ENCODE peak calls at places on chromosomes 4 and X, in five cellular contexts. One of them, this sample, is unnamed.

GRCh38 chr4:47505666-47506065 is 20.6 kb downstream of the ATP10D start:
- DNase-seq in RCC 7860: no peak
- DNase-seq in non-pigmented ciliary epithelial cell: no peak
- DNase-seq in GM13976: no peak
- DNase-seq in left ventricle myocardium superior: no peak
- DNase-seq in this sample: no peak

GRCh38 chrX:50100188-50100587 is 100.6 kb downstream of the AKAP4 start:
- DNase-seq in RCC 7860: no peak
- DNase-seq in non-pigmented ciliary epithelial cell: no peak
- DNase-seq in GM13976: no peak
- DNase-seq in left ventricle myocardium superior: no peak
- DNase-seq in this sample: no peak

GRCh38 chr4:100174985-100175383 is 15.3 kb downstream of the DDIT4L start:
- DNase-seq in RCC 7860: no peak
- DNase-seq in non-pigmented ciliary epithelial cell: no peak
- DNase-seq in GM13976: no peak
- DNase-seq in left ventricle myocardium superior: no peak
- DNase-seq in this sample: no peak

GRCh38 chrX:154135458-154136229 is 8.4 kb upstream of the OPN1LW start:
- DNase-seq in RCC 7860: peak
- DNase-seq in non-pigmented ciliary epithelial cell: no peak
- DNase-seq in GM13976: no peak
- DNase-seq in left ventricle myocardium superior: no peak
- DNase-seq in this sample: no peak

GRCh38 chr4:37066149-37066548 is 178.4 kb upstream of the NWD2 start:
- DNase-seq in RCC 7860: no peak
- DNase-seq in non-pigmented ciliary epithelial cell: no peak
- DNase-seq in GM13976: no peak
- DNase-seq in left ventricle myocardium superior: no peak
- DNase-seq in this sample: peak

GRCh38 chrX:150680974-150681373 is 12.2 kb upstream of the MTMR1 start:
- DNase-seq in RCC 7860: no peak
- DNase-seq in non-pigmented ciliary epithelial cell: no peak
- DNase-seq in GM13976: no peak
- DNase-seq in left ventricle myocardium superior: no peak
- DNase-seq in this sample: no peak

GRCh38 chrX:1491851-1492349 is 39.2 kb upstream of the ASMTL start:
- DNase-seq in RCC 7860: no peak
- DNase-seq in non-pigmented ciliary epithelial cell: no peak
- DNase-seq in GM13976: peak
- DNase-seq in left ventricle myocardium superior: no peak
- DNase-seq in this sample: no peak

GRCh38 chrX:11770320-11770719 is 12.3 kb downstream of the MSL3 start:
- DNase-seq in RCC 7860: peak
- DNase-seq in non-pigmented ciliary epithelial cell: no peak
- DNase-seq in GM13976: peak
- DNase-seq in left ventricle myocardium superior: no peak
- DNase-seq in this sample: peak

GRCh38 chrX:44003975-44004374 is 30.8 kb upstream of the NDP start:
- DNase-seq in RCC 7860: no peak
- DNase-seq in non-pigmented ciliary epithelial cell: no peak
- DNase-seq in GM13976: no peak
- DNase-seq in left ventricle myocardium superior: no peak
- DNase-seq in this sample: no peak

GRCh38 chr4:11805837-11806236 is 377.1 kb upstream of the HS3ST1 start:
- DNase-seq in RCC 7860: no peak
- DNase-seq in non-pigmented ciliary epithelial cell: peak
- DNase-seq in GM13976: no peak
- DNase-seq in left ventricle myocardium superior: no peak
- DNase-seq in this sample: no peak

GRCh38 chrX:139890991-139891700 is 41.7 kb downstream of the ATP11C start:
- DNase-seq in RCC 7860: peak
- DNase-seq in non-pigmented ciliary epithelial cell: no peak
- DNase-seq in GM13976: no peak
- DNase-seq in left ventricle myocardium superior: no peak
- DNase-seq in this sample: no peak

GRCh38 chr4:93394488-93395185 is 433.9 kb upstream of the ATOH1 start:
- DNase-seq in RCC 7860: no peak
- DNase-seq in non-pigmented ciliary epithelial cell: no peak
- DNase-seq in GM13976: no peak
- DNase-seq in left ventricle myocardium superior: no peak
- DNase-seq in this sample: peak

GRCh38 chrX:137748827-137749226 is 182.9 kb downstream of the ZIC3 start:
- DNase-seq in RCC 7860: no peak
- DNase-seq in non-pigmented ciliary epithelial cell: no peak
- DNase-seq in GM13976: no peak
- DNase-seq in left ventricle myocardium superior: no peak
- DNase-seq in this sample: no peak

GRCh38 chr4:7960790-7961655 is 21.4 kb upstream of the AFAP1 start:
- DNase-seq in RCC 7860: peak
- DNase-seq in non-pigmented ciliary epithelial cell: peak
- DNase-seq in GM13976: peak
- DNase-seq in left ventricle myocardium superior: no peak
- DNase-seq in this sample: peak

GRCh38 chr4:44629280-44629866 is 22.1 kb downstream of the YIPF7 start:
- DNase-seq in RCC 7860: peak
- DNase-seq in non-pigmented ciliary epithelial cell: peak
- DNase-seq in GM13976: peak
- DNase-seq in left ventricle myocardium superior: no peak
- DNase-seq in this sample: peak

GRCh38 chr4:56986192-56986591 is 7.5 kb downstream of the POLR2B start:
- DNase-seq in RCC 7860: no peak
- DNase-seq in non-pigmented ciliary epithelial cell: no peak
- DNase-seq in GM13976: no peak
- DNase-seq in left ventricle myocardium superior: no peak
- DNase-seq in this sample: no peak

GRCh38 chr4:186132577-186133277 is 28.2 kb downstream of the FAM149A start:
- DNase-seq in RCC 7860: no peak
- DNase-seq in non-pigmented ciliary epithelial cell: no peak
- DNase-seq in GM13976: no peak
- DNase-seq in left ventricle myocardium superior: no peak
- DNase-seq in this sample: no peak

GRCh38 chrX:109714340-109714958 is 18.6 kb downstream of the ACSL4 start:
- DNase-seq in RCC 7860: peak
- DNase-seq in non-pigmented ciliary epithelial cell: peak
- DNase-seq in GM13976: no peak
- DNase-seq in left ventricle myocardium superior: no peak
- DNase-seq in this sample: no peak

GRCh38 chr4:99853993-99854392 is 37.4 kb downstream of the DAPP1 start:
- DNase-seq in RCC 7860: no peak
- DNase-seq in non-pigmented ciliary epithelial cell: no peak
- DNase-seq in GM13976: no peak
- DNase-seq in left ventricle myocardium superior: no peak
- DNase-seq in this sample: no peak

GRCh38 chr4:62398318-62398717 is 1198.2 kb downstream of the ADGRL3 start:
- DNase-seq in RCC 7860: no peak
- DNase-seq in non-pigmented ciliary epithelial cell: no peak
- DNase-seq in GM13976: no peak
- DNase-seq in left ventricle myocardium superior: no peak
- DNase-seq in this sample: no peak

GRCh38 chrX:108307408-108308085 is 130.7 kb downstream of the COL4A6 start:
- DNase-seq in RCC 7860: no peak
- DNase-seq in non-pigmented ciliary epithelial cell: no peak
- DNase-seq in GM13976: no peak
- DNase-seq in left ventricle myocardium superior: peak
- DNase-seq in this sample: no peak

GRCh38 chr4:7201351-7202305 is 9.3 kb downstream of the SORCS2 start:
- DNase-seq in RCC 7860: no peak
- DNase-seq in non-pigmented ciliary epithelial cell: no peak
- DNase-seq in GM13976: no peak
- DNase-seq in left ventricle myocardium superior: no peak
- DNase-seq in this sample: no peak

GRCh38 chrX:124194209-124194608 is 138.3 kb upstream of the TEX13D start:
- DNase-seq in RCC 7860: no peak
- DNase-seq in non-pigmented ciliary epithelial cell: no peak
- DNase-seq in GM13976: no peak
- DNase-seq in left ventricle myocardium superior: no peak
- DNase-seq in this sample: no peak

GRCh38 chr4:66906314-66906713 is 639.0 kb downstream of the CENPC start:
- DNase-seq in RCC 7860: no peak
- DNase-seq in non-pigmented ciliary epithelial cell: no peak
- DNase-seq in GM13976: no peak
- DNase-seq in left ventricle myocardium superior: no peak
- DNase-seq in this sample: no peak

This sample was measured in NCI-H446 treated with DMSO at 0.1 percent for 48 hours.